ENCODE peak calls at places on chromosomes 4 and X, in four cellular contexts. W is HepG2, Z is K562, E is GM12878. G is an unnamed sample.

GRCh38 chr4:93184093-93184492 is 644.5 kb upstream of the ATOH1 start:
- DNase-seq in Z (no peak), W (no peak), E (no peak), G (no peak)

GRCh38 chr4:134624365-134624764 is 422.8 kb upstream of the PABPC4L start:
- DNase-seq in Z (no peak), E (no peak), W (no peak), G (no peak)

GRCh38 chr4:7196731-7197130 is 4.4 kb downstream of the SORCS2 start:
- DNase-seq in Z (no peak), W (no peak), E (no peak), G (no peak)

GRCh38 chrX:107324493-107325310 is 118.3 kb downstream of the DNAAF6 start:
- DNase-seq in Z (peak), E (no peak), W (no peak), G (peak)

GRCh38 chr4:15436515-15436914 is 8.7 kb downstream of the C1QTNF7 start:
- DNase-seq in Z (no peak), W (no peak), E (no peak), G (no peak)

GRCh38 chrX:45479196-45479834 is 278.6 kb upstream of the DIPK2B start:
- DNase-seq in E (no peak), Z (no peak), W (no peak), G (no peak)

GRCh38 chr4:44438687-44439086 is 9.9 kb downstream of the KCTD8 start:
- DNase-seq in Z (no peak), W (no peak), E (no peak), G (no peak)

GRCh38 chrX:103061486-103061885 is 2.5 kb downstream of the BEX1 start:
- DNase-seq in Z (no peak), E (no peak), W (peak), G (no peak)

GRCh38 chr4:185865901-185866328 is 53.9 kb upstream of the SORBS2 start:
- DNase-seq in Z (no peak), E (no peak), W (no peak), G (no peak)

GRCh38 chr4:64594723-64595122 is 185.5 kb upstream of the TECRL start:
- DNase-seq in Z (no peak), W (no peak), E (no peak), G (no peak)

GRCh38 chr4:6225469-6225868 is 25.1 kb upstream of the JAKMIP1 start:
- DNase-seq in E (no peak), W (no peak), Z (peak), G (peak)

GRCh38 chr4:83552924-83553323 is 17.0 kb downstream of the GPAT3 start:
- DNase-seq in W (no peak), E (no peak), Z (peak), G (no peak)

GRCh38 chr4:126583509-126583908 is 1049.2 kb upstream of the INTU start:
- DNase-seq in E (no peak), W (peak), Z (peak), G (peak)

GRCh38 chrX:15098505-15098904 is 171.4 kb downstream of the ASB9 start:
- DNase-seq in W (no peak), E (no peak), Z (no peak), G (no peak)

GRCh38 chr4:63169836-63170235 is 1239.4 kb downstream of the TECRL start:
- DNase-seq in Z (no peak), E (no peak), W (no peak), G (no peak)

GRCh38 chr4:130478406-130478805 is 1382.5 kb downstream of the C4orf33 start:
- DNase-seq in W (no peak), Z (no peak), E (no peak), G (no peak)

GRCh38 chr4:110638347-110638746 is 15.5 kb upstream of the PITX2 start:
- DNase-seq in W (no peak), Z (no peak), E (no peak), G (no peak)
- TF ChIP-seq SP1 in W (no peak), Z (no peak), E (no peak), G (no peak)

DNA sequence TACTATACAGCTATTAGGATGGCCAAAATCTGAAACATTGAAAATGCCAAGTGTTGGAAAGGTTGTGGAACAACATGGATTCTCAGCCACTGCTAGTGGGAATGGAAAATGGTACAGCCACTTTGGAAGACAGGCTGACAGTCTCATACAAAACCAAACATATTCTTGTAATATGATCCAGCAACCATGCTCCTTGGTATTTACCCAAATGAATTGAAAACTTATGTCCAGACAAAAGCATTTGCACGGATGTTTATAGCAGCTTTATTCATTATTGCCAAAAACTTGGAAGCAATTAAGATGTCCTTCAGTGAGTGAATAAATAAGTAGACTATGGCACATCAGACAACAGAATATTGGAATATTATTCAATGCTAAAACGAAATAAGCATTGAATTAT is 105.8 kb upstream of the DCLK2 start:
- DNase-seq in Z (no peak), E (no peak), W (no peak), G (no peak)
- TF ChIP-seq BHLHE40 in Z (no peak), E (no peak), W (no peak), G (no peak)

DNA sequence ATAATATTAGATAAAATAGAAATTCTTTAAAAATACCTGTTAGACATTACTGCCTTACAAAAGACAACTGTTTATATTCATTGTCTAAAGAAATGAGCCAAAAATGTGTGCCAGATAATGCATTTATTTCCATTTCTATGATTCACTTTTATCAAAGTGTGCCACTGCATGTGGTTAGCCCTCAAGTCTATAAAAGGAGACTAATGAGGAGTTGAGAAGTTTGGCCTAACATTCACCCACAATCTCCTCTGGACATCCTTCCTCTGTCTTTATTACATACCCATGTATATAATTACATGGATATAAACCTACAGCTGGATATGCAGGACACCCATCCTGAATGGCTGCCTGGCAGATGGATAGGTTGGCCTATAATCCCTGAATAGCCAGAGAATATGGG is 42.6 kb upstream of the PDE5A start:
- DNase-seq in W (no peak), E (no peak), Z (no peak), G (no peak)
- TF ChIP-seq SP1 in W (no peak), E (no peak), Z (no peak), G (no peak)

GRCh38 chr4:54322817-54323417 is 93.8 kb downstream of the PDGFRA start:
- DNase-seq in Z (peak), W (peak), E (no peak), G (peak)
- TF ChIP-seq BHLHE40 in Z (no peak), W (no peak), E (no peak), G (no peak)

DNA sequence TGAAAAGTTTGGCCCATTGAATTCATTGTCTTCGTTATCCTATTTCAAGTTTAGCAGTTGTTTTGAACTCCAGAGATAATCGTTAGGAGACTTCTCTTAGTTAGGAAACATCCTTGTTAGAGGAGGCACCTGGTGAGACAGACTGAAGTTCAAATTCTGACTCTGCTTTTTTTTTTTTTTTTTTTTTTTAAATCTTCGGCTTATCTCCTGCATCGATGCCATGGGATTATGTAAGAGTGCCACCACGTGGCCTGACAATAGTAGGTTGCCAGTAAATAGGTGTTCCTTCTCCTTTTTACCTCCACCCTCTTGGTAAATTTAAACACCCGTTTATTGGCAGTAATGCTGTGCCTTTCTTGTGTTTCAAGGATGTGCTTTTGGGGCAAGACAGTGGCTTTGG is 149.3 kb downstream of the SOWAHB start:
- DNase-seq in W (peak), Z (peak), E (no peak), G (peak)
- TF ChIP-seq SP1 in W (no peak), Z (no peak), E (no peak), G (no peak)

DNA sequence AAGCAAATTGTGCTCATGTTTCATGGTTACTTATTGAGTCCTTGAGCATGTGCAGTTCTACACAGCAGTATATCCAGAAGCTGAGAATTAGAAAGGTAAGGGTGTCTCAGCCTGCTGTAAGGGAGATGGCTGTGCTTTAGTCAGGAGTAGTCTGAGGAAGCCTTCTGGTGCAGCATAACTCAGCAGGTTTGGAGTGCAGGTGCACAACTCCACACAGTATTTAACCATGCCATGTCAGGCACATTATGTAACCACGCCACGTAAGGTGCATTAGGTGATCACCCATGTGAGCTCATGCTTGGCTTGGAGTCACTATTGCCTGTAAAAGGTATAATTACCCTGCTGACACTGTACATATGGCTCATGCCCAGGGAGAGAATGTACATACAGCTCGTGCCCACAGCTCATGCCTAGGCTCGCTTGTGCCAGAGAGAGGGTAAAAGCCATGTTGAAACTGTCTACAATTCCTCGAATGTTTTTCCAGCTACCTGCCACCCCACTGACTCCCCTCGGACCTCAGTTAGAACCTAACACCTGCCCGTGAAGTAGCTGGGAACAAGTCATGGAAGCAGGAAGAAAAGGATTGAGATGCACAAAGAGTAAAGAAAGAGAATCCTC is 37.8 kb downstream of the UCHL1 start:
- DNase-seq in W (no peak), E (no peak), Z (peak), G (no peak)
- TF ChIP-seq BHLHE40 in W (no peak), E (no peak), Z (no peak), G (no peak)

DNA sequence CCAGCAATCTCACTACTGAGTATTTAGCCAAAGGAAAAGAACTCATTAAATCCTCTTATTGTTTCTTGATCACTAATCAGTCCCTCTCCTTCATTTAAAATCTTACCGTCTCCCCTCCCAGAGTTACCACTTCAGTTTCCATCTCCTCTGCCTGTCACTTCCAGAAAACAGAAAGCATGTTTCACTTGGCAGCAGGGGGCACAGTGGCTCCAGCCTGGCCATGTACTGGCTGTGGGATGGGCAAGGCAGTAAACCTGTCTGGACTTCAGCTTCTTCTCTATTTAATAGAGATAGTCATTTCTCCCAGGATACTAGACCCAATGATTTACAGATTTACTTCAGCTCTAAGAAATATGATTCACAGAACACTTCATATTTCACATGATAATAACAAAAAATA is 63.2 kb downstream of the CD40LG start:
- DNase-seq in Z (peak), E (no peak), W (no peak), G (no peak)
- TF ChIP-seq SP1 in Z (no peak), E (no peak), W (no peak), G (no peak)

DNA sequence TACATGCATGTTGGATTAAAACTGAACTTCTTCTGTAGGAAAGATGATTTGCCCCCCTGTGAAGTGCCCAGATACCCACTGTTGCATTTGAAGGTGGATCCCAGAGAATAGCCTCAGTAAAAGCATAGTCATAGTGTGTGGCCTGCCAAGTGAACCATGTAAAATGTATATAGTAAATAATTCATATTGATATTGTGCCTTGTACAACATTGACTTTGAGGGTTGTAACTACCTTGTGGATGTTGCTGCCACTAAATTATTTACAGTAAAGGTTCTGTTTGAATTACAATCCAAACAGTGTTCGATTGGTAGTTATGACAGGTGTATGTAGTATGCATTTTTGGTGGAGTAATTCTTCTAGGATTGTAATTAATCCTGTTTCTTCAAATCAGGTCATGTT is 19.2 kb downstream of the TMEM131L start:
- DNase-seq in E (no peak), W (no peak), Z (no peak), G (no peak)
- TF ChIP-seq BHLHE40 in E (no peak), W (no peak), Z (no peak), G (no peak)

DNA sequence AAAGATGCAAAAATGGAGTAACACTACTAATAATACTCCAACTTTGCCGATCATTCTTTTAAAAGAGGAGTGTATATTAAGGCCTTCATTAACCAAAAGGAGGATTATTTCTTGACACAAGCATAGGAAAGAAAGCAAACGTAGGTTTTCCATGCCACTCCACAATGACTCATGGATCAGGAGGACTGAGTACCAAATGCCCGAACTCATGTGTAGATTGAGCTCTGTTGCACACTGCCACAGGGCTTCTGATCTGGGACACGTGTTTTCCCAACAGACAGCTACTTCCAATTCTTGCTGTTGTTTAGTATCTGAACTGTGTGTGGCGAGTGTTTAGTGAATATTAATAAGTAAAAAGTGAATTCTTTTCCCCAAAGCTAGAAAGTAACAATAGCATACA is 131.2 kb downstream of the LDB2 start:
- DNase-seq in E (no peak), Z (no peak), W (no peak), G (no peak)
- TF ChIP-seq SP1 in E (no peak), Z (no peak), W (no peak), G (no peak)

DNA sequence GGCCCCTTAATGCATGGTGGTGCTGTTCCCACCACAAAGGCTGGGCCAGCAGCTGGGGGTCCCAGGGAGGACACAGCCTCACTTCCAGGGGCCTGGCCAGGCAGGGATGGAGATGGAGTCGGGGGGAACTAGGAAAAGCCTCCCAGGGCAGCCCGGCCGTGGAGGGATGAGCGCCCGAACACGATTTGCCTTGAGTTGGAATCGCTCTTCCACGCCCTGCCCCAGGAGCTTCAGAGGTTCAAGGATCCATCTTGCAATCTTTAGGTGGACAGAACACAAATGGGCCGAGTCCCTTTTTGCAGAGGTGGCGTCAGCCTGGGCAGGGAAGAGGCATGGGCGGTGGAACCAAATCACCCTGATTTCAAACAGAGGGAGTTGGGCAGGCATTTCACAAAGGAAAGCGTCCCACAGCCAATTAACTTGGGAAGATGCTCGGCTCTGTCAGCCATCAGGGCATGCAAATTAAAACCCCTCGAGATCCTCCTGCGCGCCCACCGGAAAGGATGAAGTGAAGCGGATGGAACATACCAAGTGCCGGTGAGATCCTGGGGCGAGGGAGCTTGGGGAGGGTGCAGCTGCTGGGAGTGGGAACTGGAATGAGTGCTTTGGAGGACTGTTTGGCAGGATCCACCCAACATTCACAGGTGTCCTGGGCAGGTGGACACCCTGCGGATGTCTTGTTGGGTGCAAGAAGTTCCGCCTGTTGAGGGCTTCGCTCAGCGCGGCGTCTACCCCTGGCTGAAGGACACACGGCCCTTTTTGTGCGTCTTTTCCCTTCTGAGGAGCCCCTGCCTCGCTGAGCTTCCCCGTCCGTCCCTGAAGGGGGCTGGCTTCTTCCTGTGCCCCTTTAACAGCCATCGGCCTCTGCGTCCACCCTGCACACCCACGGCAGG is 75.7 kb downstream of the HTRA3 start:
- DNase-seq in Z (no peak), W (no peak), E (no peak), G (no peak)
- TF ChIP-seq BHLHE40 in Z (no peak), W (no peak), E (no peak), G (no peak)

G was measured in HEK293T.